ENCODE peak calls at places on chromosomes 2 and 18, in nine cellular contexts. J is AG08396; P is ecto neural progenitor cell; X is sigmoid colon; D is central memory CD4-positive, alpha-beta T cell; F is NCI-H345; K is IMR-90; H is left ventricle myocardium superior; I is NCI-H446. E is an unnamed sample.

GRCh38 chr18:50111398-50111797 is 83.5 kb downstream of the MYO5B start:
- DNase-seq in P (no peak), J (no peak), X (no peak), K (no peak), I (no peak), D (no peak), H (no peak), F (no peak), E (no peak)

GRCh38 chr2:42169869-42170465 is 814 bp downstream of the EML4 start:
- DNase-seq in D (peak; percentile 23), X (no peak), F (no peak), J (peak; percentile 10), I (no peak), H (no peak), K (peak; percentile 15), P (no peak), E (no peak)

GRCh38 chr2:95058466-95058988 is 33.0 kb downstream of the MAL start:
- DNase-seq in K (no peak), F (no peak), J (no peak), I (no peak), P (no peak), D (no peak), X (peak; percentile 64), H (no peak), E (peak; percentile 22)

GRCh38 chr18:69557246-69557781 is 156.6 kb downstream of the DOK6 start:
- DNase-seq in P (peak; percentile 58), X (no peak), D (no peak), F (no peak), J (no peak), H (no peak), K (no peak), I (peak; percentile 10), E (no peak)

GRCh38 chr2:56474412-56475158 is 290.8 kb downstream of the CCDC85A start:
- DNase-seq in H (no peak), I (peak; percentile 94), F (peak; percentile 91), D (no peak), K (no peak), X (no peak), J (no peak), P (no peak), E (no peak)

GRCh38 chr18:79657342-79657996 is 22.1 kb upstream of the CTDP1 start:
- DNase-seq in X (no peak), K (no peak), F (peak; percentile 54), D (no peak), P (no peak), I (no peak), H (no peak), J (no peak), E (no peak)

GRCh38 chr2:235610696-235611257 is 116.9 kb downstream of the AGAP1 start:
- DNase-seq in X (no peak), F (no peak), P (no peak), K (no peak), D (no peak), H (peak; percentile 44), J (no peak), I (no peak), E (no peak)

GRCh38 chr2:212735648-212736047 is 197.0 kb upstream of the ERBB4 start:
- DNase-seq in D (no peak), K (no peak), I (no peak), P (no peak), H (no peak), F (no peak), J (no peak), X (no peak), E (no peak)

GRCh38 chr2:117190856-117191255 is 623.6 kb upstream of the DDX18 start:
- DNase-seq in H (no peak), D (no peak), K (no peak), J (no peak), F (no peak), I (no peak), P (no peak), X (no peak), E (no peak)

GRCh38 chr2:67871696-67872320 is 191.0 kb downstream of the C1D start:
- DNase-seq in H (no peak), D (no peak), P (no peak), J (peak; percentile 41), X (no peak), I (no peak), K (peak; percentile 61), F (no peak), E (no peak)

GRCh38 chr2:30883822-30884221 is 76.6 kb upstream of the CAPN13 start:
- DNase-seq in D (no peak), F (no peak), X (no peak), H (no peak), K (no peak), I (no peak), P (no peak), J (no peak), E (no peak)

GRCh38 chr2:54712516-54712915 is 10.9 kb upstream of the EML6 start:
- DNase-seq in D (no peak), I (no peak), P (no peak), J (no peak), K (no peak), X (no peak), F (no peak), H (no peak), E (no peak)

GRCh38 chr2:237315170-237315880 is 98.6 kb downstream of the COL6A3 start:
- DNase-seq in F (no peak), J (peak; percentile 88), H (peak; percentile 95), P (peak; percentile 60), K (peak; percentile 98), D (no peak), I (peak; percentile 58), X (peak; percentile 99), E (peak; percentile 76)

GRCh38 chr2:23630961-23631360 is 246.0 kb downstream of the KLHL29 start:
- DNase-seq in P (no peak), H (no peak), X (no peak), K (no peak), F (no peak), D (no peak), J (no peak), I (no peak), E (no peak)

GRCh38 chr2:75146903-75147332 is 52.4 kb downstream of the TACR1 start:
- DNase-seq in I (no peak), J (no peak), P (no peak), X (no peak), K (peak; percentile 12), D (no peak), H (no peak), F (peak; percentile 4), E (no peak)